ENCODE peak calls at places on chromosomes 13 and 19, in six cellular contexts. One of them, this sample, is unnamed.

GRCh38 chr19:51799311-51799997 is 4.5 kb downstream of the FPR3 start:
- DNase-seq in IMR-90: peak
- DNase-seq in HepG2: peak
- DNase-seq in K562: peak
- DNase-seq in GM12878: no peak
- DNase-seq in A549: peak
- DNase-seq in this sample: peak

GRCh38 chr13:112902669-112903068 is 66.3 kb upstream of the MCF2L start:
- DNase-seq in HepG2: no peak
- DNase-seq in GM12878: no peak
- DNase-seq in K562: no peak
- DNase-seq in IMR-90: no peak
- DNase-seq in A549: no peak
- DNase-seq in this sample: peak

GRCh38 chr19:54938906-54939305 is 8.4 kb downstream of the NLRP7 start:
- DNase-seq in IMR-90: no peak
- DNase-seq in GM12878: no peak
- DNase-seq in K562: no peak
- DNase-seq in A549: no peak
- DNase-seq in HepG2: no peak
- DNase-seq in this sample: no peak

GRCh38 chr19:38852231-38853044 is 2.7 kb upstream of the HNRNPL start:
- DNase-seq in A549: peak
- DNase-seq in IMR-90: peak
- DNase-seq in K562: peak
- DNase-seq in GM12878: no peak
- DNase-seq in HepG2: no peak
- DNase-seq in this sample: peak

GRCh38 chr13:44870456-44870929 is 118.8 kb downstream of the NUFIP1 start:
- DNase-seq in HepG2: no peak
- DNase-seq in GM12878: no peak
- DNase-seq in A549: no peak
- DNase-seq in IMR-90: no peak
- DNase-seq in K562: no peak
- DNase-seq in this sample: no peak

GRCh38 chr19:37941820-37942515 is 35.0 kb downstream of the SIPA1L3 start:
- DNase-seq in GM12878: no peak
- DNase-seq in K562: no peak
- DNase-seq in IMR-90: no peak
- DNase-seq in A549: peak
- DNase-seq in HepG2: peak
- DNase-seq in this sample: no peak

GRCh38 chr13:113209880-113210421 is 538 bp downstream of the CUL4A start:
- DNase-seq in K562: peak
- DNase-seq in A549: peak
- DNase-seq in GM12878: no peak
- DNase-seq in HepG2: peak
- DNase-seq in IMR-90: peak
- DNase-seq in this sample: peak

GRCh38 chr19:55683449-55684261 is 8.6 kb downstream of the EPN1 start:
- DNase-seq in GM12878: no peak
- DNase-seq in HepG2: peak
- DNase-seq in K562: no peak
- DNase-seq in A549: no peak
- DNase-seq in IMR-90: no peak
- DNase-seq in this sample: no peak

GRCh38 chr19:49800771-49801170 is 12.3 kb downstream of the FUZ start:
- DNase-seq in GM12878: no peak
- DNase-seq in A549: no peak
- DNase-seq in IMR-90: no peak
- DNase-seq in HepG2: no peak
- DNase-seq in K562: no peak
- DNase-seq in this sample: no peak

GRCh38 chr13:102846261-102847015 is 606 bp downstream of the ERCC5 start:
- DNase-seq in GM12878: no peak
- DNase-seq in K562: peak
- DNase-seq in HepG2: peak
- DNase-seq in IMR-90: peak
- DNase-seq in A549: peak
- DNase-seq in this sample: peak

GRCh38 chr13:113401452-113402415 is 37.8 kb upstream of the GRTP1 start:
- DNase-seq in IMR-90: no peak
- DNase-seq in GM12878: no peak
- DNase-seq in HepG2: no peak
- DNase-seq in K562: no peak
- DNase-seq in A549: no peak
- DNase-seq in this sample: peak

GRCh38 chr13:35857769-35858168 is 273.4 kb downstream of the DCLK1 start:
- DNase-seq in IMR-90: peak
- DNase-seq in HepG2: no peak
- DNase-seq in GM12878: no peak
- DNase-seq in K562: no peak
- DNase-seq in A549: no peak
- DNase-seq in this sample: no peak

GRCh38 chr13:44918323-44919102 is 70.8 kb downstream of the NUFIP1 start:
- DNase-seq in K562: peak
- DNase-seq in GM12878: no peak
- DNase-seq in IMR-90: peak
- DNase-seq in HepG2: peak
- DNase-seq in A549: no peak
- DNase-seq in this sample: peak

GRCh38 chr13:50531917-50532899 is 311.3 kb downstream of the DLEU7 start:
- DNase-seq in IMR-90: peak
- DNase-seq in GM12878: no peak
- DNase-seq in A549: peak
- DNase-seq in HepG2: no peak
- DNase-seq in K562: no peak
- DNase-seq in this sample: peak

GRCh38 chr13:102440259-102440936 is 38.5 kb upstream of the FGF14 start:
- DNase-seq in GM12878: peak
- DNase-seq in IMR-90: no peak
- DNase-seq in HepG2: no peak
- DNase-seq in K562: no peak
- DNase-seq in A549: no peak
- DNase-seq in this sample: no peak

GRCh38 chr13:95698047-95698749 is 21.3 kb downstream of the DNAJC3 start:
- DNase-seq in IMR-90: peak
- DNase-seq in A549: no peak
- DNase-seq in K562: no peak
- DNase-seq in GM12878: no peak
- DNase-seq in HepG2: no peak
- DNase-seq in this sample: no peak

GRCh38 chr19:18399008-18399407 is 1.6 kb upstream of the LRRC25 start:
- DNase-seq in A549: peak
- DNase-seq in K562: no peak
- DNase-seq in GM12878: no peak
- DNase-seq in HepG2: no peak
- DNase-seq in IMR-90: peak
- DNase-seq in this sample: no peak

GRCh38 chr19:35645680-35646511 is 2.2 kb upstream of the COX6B1 start:
- DNase-seq in IMR-90: no peak
- DNase-seq in GM12878: no peak
- DNase-seq in K562: no peak
- DNase-seq in A549: no peak
- DNase-seq in HepG2: no peak
- DNase-seq in this sample: no peak

GRCh38 chr13:110225609-110226008 is 81.3 kb downstream of the COL4A1 start:
- DNase-seq in A549: no peak
- DNase-seq in HepG2: no peak
- DNase-seq in K562: no peak
- DNase-seq in IMR-90: no peak
- DNase-seq in GM12878: no peak
- DNase-seq in this sample: no peak

GRCh38 chr19:38713227-38713649 is 31.0 kb downstream of the CAPN12 start:
- DNase-seq in GM12878: no peak
- DNase-seq in A549: no peak
- DNase-seq in HepG2: no peak
- DNase-seq in IMR-90: peak
- DNase-seq in K562: no peak
- DNase-seq in this sample: no peak

GRCh38 chr13:107192289-107192688 is 624.4 kb upstream of the ARGLU1 start:
- DNase-seq in HepG2: peak
- DNase-seq in IMR-90: peak
- DNase-seq in K562: no peak
- DNase-seq in A549: no peak
- DNase-seq in GM12878: no peak
- DNase-seq in this sample: no peak

DNA sequence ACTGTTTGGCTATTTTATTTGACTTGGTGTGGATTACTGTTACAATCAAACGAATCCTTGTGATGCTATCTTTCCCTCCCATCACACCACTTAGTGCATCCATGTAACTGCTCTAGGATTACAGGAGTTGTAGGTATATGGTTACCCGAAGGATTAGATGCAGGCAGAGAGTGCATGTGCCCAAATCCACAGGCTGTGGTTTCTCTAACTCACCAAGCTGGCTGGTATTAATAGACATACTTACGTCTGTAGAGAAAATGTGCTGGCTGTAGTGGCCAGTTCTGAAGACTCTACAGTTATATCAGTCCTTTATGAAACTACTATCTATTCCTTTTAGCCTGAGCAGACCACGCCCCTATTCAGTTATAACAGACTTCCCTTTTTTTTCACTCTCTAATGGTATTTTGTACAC is 1.1 kb upstream of the HMGB1 start:
- DNase-seq in K562: peak
- DNase-seq in HepG2: no peak
- DNase-seq in A549: no peak
- DNase-seq in GM12878: no peak
- DNase-seq in IMR-90: peak
- DNase-seq in this sample: no peak
- TF ChIP-seq SMC3 in K562: no peak
- TF ChIP-seq SMC3 in HepG2: no peak
- TF ChIP-seq SMC3 in A549: no peak
- TF ChIP-seq SMC3 in GM12878: no peak
- TF ChIP-seq SMC3 in IMR-90: no peak
- TF ChIP-seq SMC3 in this sample: no peak

GRCh38 chr13:33446821-33447481 is 161.4 kb upstream of the STARD13 start:
- DNase-seq in A549: no peak
- DNase-seq in HepG2: no peak
- DNase-seq in GM12878: no peak
- DNase-seq in IMR-90: no peak
- DNase-seq in K562: no peak
- DNase-seq in this sample: no peak

GRCh38 chr13:33445024-33445423 is 159.5 kb upstream of the STARD13 start:
- DNase-seq in IMR-90: no peak
- DNase-seq in GM12878: no peak
- DNase-seq in K562: no peak
- DNase-seq in HepG2: peak
- DNase-seq in A549: no peak
- DNase-seq in this sample: no peak

GRCh38 chr13:33450956-33451709 is 165.6 kb upstream of the STARD13 start:
- DNase-seq in A549: no peak
- DNase-seq in K562: no peak
- DNase-seq in GM12878: no peak
- DNase-seq in IMR-90: no peak
- DNase-seq in HepG2: no peak
- DNase-seq in this sample: no peak

GRCh38 chr13:33445476-33445875 is 159.9 kb upstream of the STARD13 start:
- DNase-seq in HepG2: no peak
- DNase-seq in IMR-90: no peak
- DNase-seq in A549: no peak
- DNase-seq in GM12878: no peak
- DNase-seq in K562: no peak
- DNase-seq in this sample: no peak

DNA sequence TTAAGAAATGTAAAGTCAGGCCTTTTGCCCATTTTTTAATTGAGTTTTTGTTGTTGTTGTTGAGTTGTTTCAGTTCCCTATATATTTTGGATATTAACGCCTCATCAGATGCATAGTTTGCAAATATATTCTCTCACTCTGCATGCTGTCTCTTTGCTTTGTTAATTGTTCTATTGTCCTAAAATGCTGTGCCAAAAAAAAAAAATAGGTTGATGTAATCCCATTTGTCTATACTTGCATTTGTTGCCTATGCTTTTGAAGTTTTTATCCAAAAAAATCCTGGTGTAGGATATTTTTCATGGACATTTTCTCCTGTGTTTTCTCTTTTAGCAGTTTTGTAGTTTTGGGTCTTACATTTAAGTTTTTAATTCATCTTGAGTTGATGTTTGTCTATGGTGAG is 163.3 kb upstream of the STARD13 start:
- DNase-seq in IMR-90: no peak
- DNase-seq in K562: no peak
- DNase-seq in HepG2: no peak
- DNase-seq in GM12878: no peak
- DNase-seq in A549: no peak
- DNase-seq in this sample: no peak
- TF ChIP-seq SMC3 in IMR-90: no peak
- TF ChIP-seq SMC3 in K562: no peak
- TF ChIP-seq SMC3 in HepG2: no peak
- TF ChIP-seq SMC3 in GM12878: no peak
- TF ChIP-seq SMC3 in A549: no peak
- TF ChIP-seq SMC3 in this sample: no peak

GRCh38 chr19:17021793-17022590 is 4.6 kb downstream of the CPAMD8 start:
- DNase-seq in GM12878: no peak
- DNase-seq in HepG2: peak
- DNase-seq in K562: no peak
- DNase-seq in IMR-90: peak
- DNase-seq in A549: no peak
- DNase-seq in this sample: no peak
- TF ChIP-seq SMC3 in GM12878: no peak
- TF ChIP-seq SMC3 in HepG2: no peak
- TF ChIP-seq SMC3 in K562: no peak
- TF ChIP-seq SMC3 in IMR-90: no peak
- TF ChIP-seq SMC3 in A549: no peak
- TF ChIP-seq SMC3 in this sample: no peak

GRCh38 chr13:20559659-20560356 is 7.1 kb upstream of the IFT88 start:
- DNase-seq in HepG2: no peak
- DNase-seq in GM12878: no peak
- DNase-seq in K562: no peak
- DNase-seq in A549: no peak
- DNase-seq in IMR-90: no peak
- DNase-seq in this sample: no peak
- TF ChIP-seq SMC3 in HepG2: no peak
- TF ChIP-seq SMC3 in GM12878: no peak
- TF ChIP-seq SMC3 in K562: no peak
- TF ChIP-seq SMC3 in A549: no peak
- TF ChIP-seq SMC3 in IMR-90: no peak
- TF ChIP-seq SMC3 in this sample: no peak

GRCh38 chr13:23550164-23550563 is 20.0 kb upstream of the TNFRSF19 start:
- DNase-seq in GM12878: no peak
- DNase-seq in IMR-90: no peak
- DNase-seq in K562: no peak
- DNase-seq in A549: no peak
- DNase-seq in HepG2: peak
- DNase-seq in this sample: no peak

GRCh38 chr13:23551213-23552008 is 18.8 kb upstream of the TNFRSF19 start:
- DNase-seq in HepG2: no peak
- DNase-seq in IMR-90: no peak
- DNase-seq in A549: no peak
- DNase-seq in K562: no peak
- DNase-seq in GM12878: no peak
- DNase-seq in this sample: no peak

GRCh38 chr13:23552661-23553060 is 17.6 kb upstream of the TNFRSF19 start:
- DNase-seq in HepG2: no peak
- DNase-seq in K562: no peak
- DNase-seq in GM12878: no peak
- DNase-seq in A549: no peak
- DNase-seq in IMR-90: no peak
- DNase-seq in this sample: no peak

GRCh38 chr13:23554000-23554399 is 16.2 kb upstream of the TNFRSF19 start:
- DNase-seq in A549: no peak
- DNase-seq in GM12878: no peak
- DNase-seq in K562: no peak
- DNase-seq in IMR-90: peak
- DNase-seq in HepG2: no peak
- DNase-seq in this sample: no peak

GRCh38 chr13:23552171-23552570 is 18.0 kb upstream of the TNFRSF19 start:
- DNase-seq in GM12878: no peak
- DNase-seq in HepG2: peak
- DNase-seq in IMR-90: no peak
- DNase-seq in K562: no peak
- DNase-seq in A549: no peak
- DNase-seq in this sample: no peak
- TF ChIP-seq SMC3 in GM12878: no peak
- TF ChIP-seq SMC3 in HepG2: no peak
- TF ChIP-seq SMC3 in IMR-90: no peak
- TF ChIP-seq SMC3 in K562: no peak
- TF ChIP-seq SMC3 in A549: no peak
- TF ChIP-seq SMC3 in this sample: no peak

This sample was measured in SK-N-SH.